ENCODE peak calls at places on chromosomes 2 and 18, in seven cellular contexts. G, N, X, W, U, M and R are unnamed samples. For H3K4me1, the result is how much of the 10 kb centered on the place peaks cover.

GRCh38 chr18:75477913-75478312 is 50.4 kb upstream of the SMIM21 start:
- DNase-seq in G (no peak), N (no peak), X (no peak), W (no peak), U (no peak), M (no peak), R (no peak)

GRCh38 chr2:192809173-192809572 is 614.4 kb upstream of the TMEFF2 start:
- DNase-seq in G (no peak), N (no peak), X (no peak), W (no peak), U (no peak), M (no peak), R (no peak)

GRCh38 chr2:159183346-159183745 is 103.2 kb downstream of the WDSUB1 start:
- DNase-seq in G (no peak), N (no peak), X (no peak), W (no peak), U (no peak), M (no peak), R (no peak)

GRCh38 chr18:11553098-11553940 is 56.1 kb upstream of the SLC35G4 start:
- DNase-seq in G (no peak), N (peak), X (no peak), W (peak), U (no peak), M (peak), R (no peak)

GRCh38 chr2:109466674-109467575 is 146.8 kb downstream of the SEPTIN10 start:
- DNase-seq in G (peak), N (peak), X (peak), W (no peak), U (no peak), M (no peak), R (peak)

GRCh38 chr2:120312861-120313694 is 32.9 kb upstream of the INHBB start:
- DNase-seq in G (peak), N (peak), X (peak), W (peak), U (peak), M (peak), R (peak)

GRCh38 chr2:106028192-106028591 is 165.9 kb downstream of the UXS1 start:
- DNase-seq in G (no peak), N (no peak), X (no peak), W (no peak), U (no peak), M (peak), R (no peak)

GRCh38 chr2:176407711-176408110 is 138.5 kb downstream of the MTX2 start:
- DNase-seq in G (no peak), N (no peak), X (no peak), W (no peak), U (no peak), M (peak), R (no peak)

GRCh38 chr2:235740821-235741220 is 247.0 kb downstream of the AGAP1 start:
- DNase-seq in G (no peak), N (no peak), X (no peak), W (no peak), U (no peak), M (peak), R (no peak)

GRCh38 chr2:32904711-32905110 is 42.0 kb upstream of the LTBP1 start:
- DNase-seq in G (no peak), N (no peak), X (no peak), W (no peak), U (no peak), M (no peak), R (no peak)
- H3K4me3 ChIP-seq in G (no peak), N (no peak), X (no peak), W (no peak), U (no peak), M (no peak), R (no peak)

DNA sequence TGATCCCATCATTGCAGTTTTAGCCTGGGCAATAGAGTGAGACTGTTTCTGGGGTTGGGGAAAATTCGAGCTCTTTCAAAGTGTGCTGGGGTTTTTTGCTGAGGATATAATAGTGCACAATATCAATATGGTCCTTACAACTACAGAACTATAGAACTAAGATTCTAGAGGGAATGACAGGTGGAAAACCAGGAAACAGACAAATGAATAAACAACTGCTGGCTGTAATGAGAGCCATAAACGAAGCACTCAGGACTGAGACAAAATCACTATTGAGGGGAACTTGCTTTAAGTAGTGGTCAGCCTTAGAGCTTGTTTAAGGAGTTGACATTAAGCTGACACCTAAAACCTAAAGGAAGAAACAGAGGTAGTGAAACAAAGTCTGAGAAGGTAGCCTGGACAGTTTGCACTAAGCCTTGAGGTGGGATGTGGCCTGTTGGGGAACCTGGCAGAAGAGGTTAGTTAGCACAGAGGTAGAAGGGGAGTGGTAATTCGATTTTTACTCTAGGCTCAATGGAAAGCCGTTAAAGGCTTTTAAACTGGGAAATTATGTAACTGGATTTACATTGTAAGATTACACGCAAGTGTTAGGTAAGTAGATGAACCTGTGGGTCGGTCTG is 33.8 kb downstream of the LCLAT1 start:
- DNase-seq in G (no peak), N (no peak), X (no peak), W (no peak), U (no peak), M (no peak), R (no peak)
- H3K4me1 ChIP-seq in G (under half), N (under half), X (under half), W (under half), U (under half), M (under half), R (under half)

DNA sequence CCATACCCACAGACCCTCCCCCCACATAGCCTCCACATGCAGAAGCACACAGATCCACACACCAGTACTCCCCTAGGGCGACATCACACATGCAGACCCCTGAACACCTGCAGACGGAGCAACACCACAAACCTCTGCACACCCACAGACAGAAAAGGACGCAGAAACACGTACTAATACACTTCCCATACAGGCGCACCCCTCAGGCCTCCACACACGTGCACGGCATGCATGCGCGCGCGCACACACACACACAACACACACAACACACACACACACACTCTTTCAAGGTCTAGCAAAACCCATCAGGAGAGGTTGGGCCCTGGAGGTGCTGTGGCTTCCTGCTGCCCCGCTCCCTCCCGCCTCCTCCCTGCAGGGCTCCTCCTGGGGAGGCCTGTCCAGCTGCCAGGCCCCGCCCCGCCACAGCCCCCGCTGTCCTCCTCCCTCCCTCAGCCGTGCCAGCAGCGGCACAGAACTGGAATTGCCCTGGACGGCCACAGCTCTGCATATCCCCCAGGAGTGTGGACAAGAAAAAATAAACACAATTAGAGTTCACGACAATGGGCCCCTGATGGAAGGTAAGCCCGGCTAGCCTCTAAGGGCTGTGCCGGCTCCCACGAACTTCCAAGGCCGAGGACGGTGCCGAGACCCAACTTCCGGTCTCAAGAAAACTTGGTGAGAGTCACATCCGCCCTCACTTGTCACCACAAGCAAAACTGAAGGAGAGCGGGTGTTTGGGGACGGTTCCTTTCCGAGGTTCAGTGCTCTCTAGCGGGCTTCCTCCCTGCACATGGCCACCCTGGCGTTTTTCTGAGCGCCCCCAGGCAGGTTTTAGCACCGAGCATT is 6.8 kb downstream of the ZFP36L2 start:
- DNase-seq in G (peak), N (peak), X (peak), W (no peak), U (peak), M (peak), R (peak)
- H3K27ac ChIP-seq in G (peak), N (peak), X (peak), W (peak), U (peak), M (peak), R (peak)

GRCh38 chr2:3469486-3469885 is 49.8 kb downstream of the ADI1 start:
- DNase-seq in G (no peak), N (no peak), X (no peak), W (no peak), U (no peak), M (no peak), R (no peak)

GRCh38 chr2:3470856-3471737 is 48.2 kb downstream of the ADI1 start:
- DNase-seq in G (no peak), N (no peak), X (no peak), W (no peak), U (no peak), M (no peak), R (no peak)

GRCh38 chr2:3472296-3472695 is 47.0 kb downstream of the ADI1 start:
- DNase-seq in G (no peak), N (no peak), X (no peak), W (no peak), U (no peak), M (no peak), R (no peak)

GRCh38 chr2:3468296-3468988 is 50.9 kb downstream of the ADI1 start:
- DNase-seq in G (no peak), N (no peak), X (no peak), W (no peak), U (no peak), M (no peak), R (peak)

GRCh38 chr2:3470166-3470651 is 49.1 kb downstream of the ADI1 start:
- DNase-seq in G (no peak), N (no peak), X (no peak), W (no peak), U (peak), M (no peak), R (peak)
- H3K4me3 ChIP-seq in G (no peak), N (no peak), X (no peak), W (no peak), U (no peak), M (no peak), R (no peak)

DNA sequence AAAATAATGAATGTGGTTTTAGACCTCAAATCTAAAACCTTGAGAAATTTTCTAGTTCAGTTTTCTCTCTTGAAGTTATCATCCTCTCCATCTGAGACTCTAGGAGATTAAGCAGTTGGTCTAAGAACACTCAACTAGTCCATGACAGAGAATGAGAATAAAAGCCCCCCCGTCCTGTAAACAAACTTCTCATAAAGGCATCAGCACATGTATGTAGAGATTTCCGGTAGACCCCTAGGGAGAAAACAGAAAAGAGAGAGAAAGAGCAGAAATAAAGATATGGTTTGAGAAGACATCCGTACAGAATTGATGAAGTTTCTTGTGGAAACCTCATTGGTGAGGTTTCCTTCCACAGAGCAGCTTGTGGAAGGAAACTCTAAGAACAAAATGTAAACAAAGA is 3.2 kb upstream of the GPR155 start:
- DNase-seq in G (no peak), N (no peak), X (no peak), W (no peak), U (no peak), M (no peak), R (no peak)
- H3K4me1 ChIP-seq in G (under half), N (under half), X (under half), W (under half), U (under half), M (under half), R (under half)

DNA sequence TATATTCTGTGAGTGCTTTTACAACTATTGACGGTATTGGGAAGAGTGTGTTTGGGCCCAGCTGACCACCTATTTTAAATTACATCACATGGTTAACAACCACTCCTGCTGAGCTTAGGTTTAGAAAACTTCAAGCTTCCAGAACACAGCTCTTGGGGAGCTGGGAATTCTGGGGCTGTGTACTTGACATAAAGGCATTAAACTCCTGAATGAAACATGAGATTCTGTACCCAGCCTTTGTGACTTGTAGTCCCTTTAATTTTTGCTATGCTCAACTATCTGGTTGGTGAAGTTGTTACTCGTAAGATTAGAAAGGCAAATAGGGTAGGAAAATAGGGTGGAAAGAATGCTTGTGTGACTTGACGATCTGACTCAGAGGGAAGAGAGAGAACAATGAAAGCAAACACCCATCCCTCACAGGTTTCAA is 66.9 kb downstream of the LTBP1 start:
- DNase-seq in G (no peak), N (no peak), X (no peak), W (no peak), U (no peak), M (no peak), R (no peak)
- H3K27ac ChIP-seq in G (no peak), N (no peak), X (no peak), W (peak), U (no peak), M (peak), R (no peak)

GRCh38 chr2:111121028-111121872 is 536 bp downstream of the BCL2L11 start:
- DNase-seq in G (no peak), N (peak), X (peak), W (peak), U (peak), M (peak), R (peak)

GRCh38 chr2:111120253-111121027 is at the start of gene BCL2L11:
- DNase-seq in G (peak), N (peak), X (peak), W (peak), U (peak), M (peak), R (peak)

GRCh38 chr2:111118455-111119003 is 2.2 kb upstream of the BCL2L11 start:
- DNase-seq in G (no peak), N (no peak), X (no peak), W (peak), U (no peak), M (peak), R (no peak)

GRCh38 chr2:111119004-111119846 is 1.5 kb upstream of the BCL2L11 start:
- DNase-seq in G (no peak), N (no peak), X (no peak), W (peak), U (no peak), M (peak), R (peak)

DNA sequence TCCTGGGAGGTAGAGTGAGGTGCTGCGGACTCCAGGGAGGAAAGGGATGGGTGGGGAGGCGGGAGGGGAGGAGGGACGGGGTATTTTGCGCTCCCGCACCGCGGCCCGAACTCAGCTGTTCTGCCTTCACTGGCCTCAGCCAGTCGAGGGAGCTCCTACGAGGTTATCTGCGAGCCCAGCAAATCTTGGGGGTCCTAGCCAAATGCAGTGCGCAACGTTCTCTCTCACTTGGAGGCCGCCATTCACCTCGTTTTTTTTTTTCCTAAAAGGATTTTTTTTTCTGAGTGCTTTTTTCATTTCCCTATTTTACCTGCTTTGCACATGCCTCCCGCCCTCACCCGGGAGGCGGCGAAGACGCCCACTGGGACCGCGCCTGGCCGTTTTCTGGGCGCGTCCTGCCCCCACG is 864 bp upstream of the BCL2L11 start:
- DNase-seq in G (no peak), N (no peak), X (no peak), W (peak), U (no peak), M (peak), R (no peak)
- H3K4me3 ChIP-seq in G (peak), N (peak), X (peak), W (peak), U (peak), M (peak), R (peak)